ENCODE peak calls at places on chromosomes 2 and 18, in five cellular contexts. A is heart right ventricle, B is sigmoid colon, M is lower leg skin, E is upper lobe of right lung. N is an unnamed sample.

GRCh38 chr18:51235011-51235789 is 37.7 kb upstream of the MEX3C start:
- DNase-seq in B (no peak), M (no peak), A (no peak), E (no peak), N (peak; percentile 67)

GRCh38 chr2:218605438-218605837 is 2.3 kb upstream of the PLCD4 start:
- DNase-seq in E (no peak), A (peak; percentile 23), B (no peak), M (no peak), N (no peak)

GRCh38 chr18:75408554-75409506 is 18.7 kb downstream of the SMIM21 start:
- DNase-seq in M (no peak), A (no peak), B (no peak), E (no peak), N (peak; percentile 100)

GRCh38 chr2:56127013-56127772 is 56.6 kb upstream of the CCDC85A start:
- DNase-seq in A (no peak), M (no peak), E (no peak), B (no peak), N (no peak)

GRCh38 chr2:170013802-170014551 is 164.0 kb upstream of the MYO3B start:
- DNase-seq in E (no peak), B (no peak), A (no peak), M (no peak), N (no peak)

GRCh38 chr2:240319855-240320560 is 115.5 kb upstream of the GPC1 start:
- DNase-seq in A (peak; percentile 61), M (peak; percentile 80), E (no peak), B (no peak), N (peak; percentile 93)

GRCh38 chr18:35592298-35592697 is 10.8 kb downstream of the GALNT1 start:
- DNase-seq in A (no peak), M (no peak), E (no peak), B (no peak), N (no peak)

GRCh38 chr2:62672601-62673000 is 32.9 kb upstream of the EHBP1 start:
- DNase-seq in E (no peak), A (no peak), M (no peak), B (no peak), N (no peak)

GRCh38 chr18:52715421-52715820 is 375.4 kb downstream of the DCC start:
- DNase-seq in E (no peak), M (no peak), A (no peak), B (no peak), N (no peak)

GRCh38 chr18:52722904-52723303 is 382.9 kb downstream of the DCC start:
- DNase-seq in A (no peak), B (no peak), E (no peak), M (no peak), N (no peak)

GRCh38 chr18:52715961-52716360 is 376.0 kb downstream of the DCC start:
- DNase-seq in A (no peak), B (no peak), M (no peak), E (no peak), N (no peak)

GRCh38 chr18:52716926-52717325 is 376.9 kb downstream of the DCC start:
- DNase-seq in B (no peak), E (no peak), A (peak; percentile 6), M (no peak), N (no peak)
- TF ChIP-seq CTCF in B (peak; percentile 41), E (peak; percentile 33), A (no peak), M (no peak), N (no peak)

GRCh38 chr18:69961718-69962117 is 14.0 kb upstream of the CD226 start:
- DNase-seq in E (no peak), A (no peak), M (no peak), B (no peak), N (no peak)

GRCh38 chr18:69957071-69957620 is 9.5 kb upstream of the CD226 start:
- DNase-seq in M (no peak), B (no peak), A (no peak), E (no peak), N (no peak)

GRCh38 chr18:69956655-69957054 is 9.0 kb upstream of the CD226 start:
- DNase-seq in B (no peak), M (no peak), A (no peak), E (no peak), N (no peak)

GRCh38 chr18:69956037-69956436 is 8.4 kb upstream of the CD226 start:
- DNase-seq in M (no peak), A (no peak), E (no peak), B (no peak), N (no peak)

GRCh38 chr18:69958422-69958821 is 10.7 kb upstream of the CD226 start:
- DNase-seq in A (no peak), B (no peak), M (no peak), E (no peak), N (no peak)
- H3K4me3 ChIP-seq in A (no peak overlapping the region), B (no peak overlapping the region), M (no peak overlapping the region), E (no peak overlapping the region), N (no peak overlapping the region)

DNA sequence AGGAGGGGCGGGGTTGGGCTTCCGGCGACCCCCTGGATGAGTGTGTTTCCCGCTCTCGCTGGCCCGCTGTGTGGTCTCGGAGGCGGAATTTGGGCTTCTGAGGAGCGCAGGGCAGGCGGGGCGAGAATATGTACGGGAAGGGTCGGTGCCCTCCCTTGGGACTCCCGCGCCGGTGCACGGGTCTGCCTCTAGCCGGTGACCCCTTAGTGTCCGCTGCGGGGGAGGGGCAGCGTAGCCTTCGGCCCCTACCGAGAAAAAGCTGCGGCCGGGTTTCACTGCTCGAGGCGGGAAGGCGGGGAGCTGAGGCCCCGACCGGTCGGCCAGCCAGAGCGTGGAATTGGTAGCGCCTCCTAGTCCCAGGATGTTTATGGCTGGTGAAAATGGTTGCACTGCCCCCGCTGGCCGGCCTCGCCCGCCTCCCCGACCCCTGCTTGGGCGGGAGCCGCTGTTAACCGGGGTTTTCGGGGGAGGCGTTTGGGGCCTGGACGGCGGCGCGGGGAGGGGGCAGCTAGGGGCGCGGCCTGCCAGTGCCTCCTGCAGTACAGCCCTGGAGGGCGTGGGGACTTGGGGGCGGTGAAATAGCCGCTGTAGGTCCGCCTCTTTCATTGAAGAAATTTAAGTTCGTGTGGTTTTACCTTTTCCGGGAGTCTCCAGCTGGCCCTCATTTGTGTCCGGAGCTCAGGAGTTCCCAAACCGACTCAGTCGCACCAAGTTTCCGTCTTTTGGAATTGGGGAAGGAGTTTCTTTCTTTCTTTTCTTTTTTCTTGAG is at the start of gene UGP2:
- DNase-seq in B (peak; percentile 96), E (peak; percentile 95), M (peak; percentile 98), A (peak; percentile 91), N (peak; percentile 94)
- TF ChIP-seq CTCF in B (no peak), E (peak; percentile 29), M (no peak), A (no peak), N (peak; percentile 35)

DNA sequence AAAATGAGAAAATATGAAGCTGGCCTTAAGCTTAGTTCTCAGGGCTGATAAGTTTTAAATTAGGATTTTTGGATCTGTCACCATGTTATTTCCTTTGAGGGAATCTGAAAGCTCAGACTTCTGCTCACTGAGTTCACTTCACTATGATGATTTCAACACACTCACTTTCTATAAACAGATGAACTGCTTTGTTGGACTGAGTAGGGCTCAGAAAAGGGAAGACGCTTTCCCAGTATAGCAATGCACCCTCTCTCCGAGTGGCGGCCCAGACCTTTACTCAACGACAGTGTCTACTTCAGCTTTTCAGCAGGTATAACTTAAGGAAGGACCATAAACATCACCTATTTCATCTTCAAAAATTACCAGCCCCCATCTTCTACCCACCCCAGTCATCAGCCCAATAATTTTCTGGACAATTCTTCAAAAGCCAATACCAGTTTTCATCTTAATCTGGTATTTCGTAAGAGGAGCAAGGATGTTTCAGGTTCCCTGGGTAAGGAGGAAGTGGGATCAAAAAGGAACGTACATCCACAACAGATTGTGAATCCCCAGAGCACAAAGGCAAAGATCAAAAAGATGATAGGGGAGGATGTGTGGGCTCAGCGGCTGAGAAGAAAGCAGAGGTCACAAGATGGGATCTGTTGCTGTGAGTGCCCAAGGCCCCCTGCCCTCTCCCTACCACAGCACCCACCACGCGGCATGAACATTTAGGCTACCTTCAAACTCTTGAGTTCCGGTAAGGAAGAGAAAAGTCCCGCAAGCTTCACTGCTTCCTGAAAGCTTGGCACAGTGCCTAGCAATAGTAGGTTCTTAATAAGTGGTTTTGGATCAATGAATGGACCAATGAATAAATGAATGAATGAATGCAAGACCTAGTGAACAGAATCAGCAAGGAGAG is 41.9 kb downstream of the LPIN2 start:
- DNase-seq in B (no peak), M (no peak), A (no peak), E (no peak), N (no peak)
- H3K4me3 ChIP-seq in B (no peak overlapping the region), M (no peak overlapping the region), A (no peak overlapping the region), E (no peak overlapping the region), N (no peak overlapping the region)